ENCODE peak calls at places on chromosomes 12 and 14, in four cellular contexts. P, M, A and K are unnamed samples.

GRCh38 chr12:22410497-22410896 is 76.0 kb upstream of the ST8SIA1 start:
- DNase-seq in P (no peak), M (no peak), A (peak), K (no peak)

GRCh38 chr12:117334855-117335587 is 26.4 kb downstream of the NOS1 start:
- DNase-seq in P (no peak), M (no peak), A (no peak), K (no peak)

GRCh38 chr14:20489093-20489994 is 16.0 kb upstream of the RNASE10 start:
- DNase-seq in P (peak), M (peak), A (no peak), K (no peak)

GRCh38 chr12:65611396-65611795 is 212.9 kb upstream of the HMGA2 start:
- DNase-seq in P (no peak), M (no peak), A (no peak), K (no peak)

GRCh38 chr14:100124551-100125088 is 34.8 kb downstream of the DEGS2 start:
- DNase-seq in P (no peak), M (no peak), A (no peak), K (no peak)

GRCh38 chr14:95064256-95064655 is 93.1 kb downstream of the DICER1 start:
- DNase-seq in P (no peak), M (no peak), A (no peak), K (no peak)

GRCh38 chr14:39488600-39488999 is 56.4 kb upstream of the FBXO33 start:
- DNase-seq in P (no peak), M (no peak), A (peak), K (no peak)

GRCh38 chr14:105214324-105214915 is 33.3 kb upstream of the NUDT14 start:
- DNase-seq in P (no peak), M (no peak), A (no peak), K (no peak)

GRCh38 chr12:46944104-46944503 is 118.3 kb upstream of the SLC38A4 start:
- DNase-seq in P (no peak), M (peak), A (no peak), K (no peak)

GRCh38 chr12:1300460-1300859 is 293.9 kb downstream of the FBXL14 start:
- DNase-seq in P (no peak), M (no peak), A (no peak), K (no peak)

GRCh38 chr12:103680591-103681065 is 93.6 kb downstream of the STAB2 start:
- DNase-seq in P (no peak), M (no peak), A (no peak), K (no peak)

GRCh38 chr14:74492413-74493342 is at the start of gene NPC2:
- DNase-seq in P (no peak), M (no peak), A (no peak), K (no peak)

GRCh38 chr12:112167728-112168525 is 42.6 kb downstream of the TRAFD1 start:
- DNase-seq in P (no peak), M (no peak), A (no peak), K (no peak)

GRCh38 chr14:38964630-38965029 is 138.4 kb downstream of the SEC23A start:
- DNase-seq in P (no peak), M (peak), A (peak), K (no peak)

GRCh38 chr12:70365398-70365647 is 767 bp upstream of the KCNMB4 start:
- DNase-seq in P (no peak), M (no peak), A (no peak), K (no peak)

GRCh38 chr14:95431199-95432145 is 85.0 kb downstream of the SYNE3 start:
- DNase-seq in P (peak), M (peak), A (peak), K (no peak)

GRCh38 chr14:105143451-105144230 is 24.9 kb downstream of the JAG2 start:
- DNase-seq in P (no peak), M (no peak), A (no peak), K (no peak)

GRCh38 chr14:100333311-100333710 is 10.2 kb downstream of the SLC25A47 start:
- DNase-seq in P (no peak), M (no peak), A (no peak), K (no peak)

GRCh38 chr14:100329233-100330006 is 6.3 kb downstream of the SLC25A47 start:
- DNase-seq in P (no peak), M (no peak), A (no peak), K (no peak)

GRCh38 chr14:48944802-48945201 is 641.4 kb downstream of the RPS29 start:
- DNase-seq in P (no peak), M (no peak), A (no peak), K (no peak)

GRCh38 chr14:104119700-104120251 is 18.6 kb upstream of the KIF26A start:
- DNase-seq in P (no peak), M (no peak), A (no peak), K (no peak)

GRCh38 chr14:65926504-65926903 is 514.0 kb downstream of the FUT8 start:
- DNase-seq in P (no peak), M (no peak), A (no peak), K (no peak)

GRCh38 chr12:47884501-47884900 is 20.3 kb downstream of the VDR start:
- DNase-seq in P (no peak), M (no peak), A (no peak), K (no peak)

GRCh38 chr14:52553671-52554575 is 1.3 kb downstream of the GPR137C start:
- DNase-seq in P (peak), M (peak), A (peak), K (peak)

GRCh38 chr12:91722072-91722471 is 423.6 kb downstream of the BTG1 start:
- DNase-seq in P (peak), M (no peak), A (no peak), K (no peak)